ENCODE peak calls at places on chromosomes 6 and 20, in eight cellular contexts. U is stimulated activated CD4-positive, alpha-beta T cell treated with anti-CD3 and anti-CD28 coated beads, TNF-alpha, amount 100 ng/mL, for 4 hours; T is NCI-H1417 treated with DMSO at 0.1 percent for 48 hours; O is Calu3; E is HFF-Myc; I is myocyte; K is Panc1; D is T-helper 17 cell. H is an unnamed sample.
A peak's percentile ranks its signal among the peaks of the same experiment; 100 is the strongest.

GRCh38 chr6:126107475-126108121 is 121.3 kb downstream of the TRMT11 start:
- DNase-seq in D (no peak), K (no peak), T (no peak), I (peak; percentile 6), E (no peak), U (no peak), O (no peak), H (no peak)

GRCh38 chr6:106141441-106142237 is 55.5 kb downstream of the PRDM1 start:
- DNase-seq in T (no peak), U (no peak), I (peak; percentile 37), O (no peak), D (no peak), K (no peak), E (no peak), H (no peak)

GRCh38 chr6:127606131-127606562 is 29.2 kb downstream of the C6orf58 start:
- DNase-seq in O (peak; percentile 5), I (peak; percentile 50), U (no peak), D (no peak), K (no peak), T (no peak), E (peak; percentile 11), H (peak; percentile 17)

GRCh38 chr6:3713266-3713665 is 38.2 kb downstream of the PXDC1 start:
- DNase-seq in T (no peak), I (no peak), E (no peak), K (no peak), O (no peak), D (no peak), U (no peak), H (no peak)

GRCh38 chr20:53795170-53795569 is 201.5 kb upstream of the ZNF217 start:
- DNase-seq in K (no peak), U (no peak), T (no peak), D (no peak), E (no peak), I (no peak), O (no peak), H (no peak)

GRCh38 chr6:143157146-143157545 is 96.5 kb downstream of the AIG1 start:
- DNase-seq in E (no peak), O (no peak), I (no peak), T (no peak), D (no peak), U (no peak), K (no peak), H (peak; percentile 19)

GRCh38 chr20:25544760-25545159 is 40.6 kb downstream of the NINL start:
- DNase-seq in T (no peak), U (no peak), I (no peak), O (no peak), K (no peak), D (no peak), E (no peak), H (no peak)

GRCh38 chr6:8102122-8102958 is at the start of gene EEF1E1:
- DNase-seq in K (no peak), O (peak; percentile 86), I (peak; percentile 97), D (peak; percentile 96), T (peak; percentile 73), E (peak; percentile 81), U (peak; percentile 99), H (peak; percentile 92)

GRCh38 chr6:157386023-157386422 is 5.0 kb downstream of the ZDHHC14 start:
- DNase-seq in K (no peak), U (no peak), T (no peak), I (no peak), D (no peak), E (no peak), O (no peak), H (no peak)

GRCh38 chr20:14355791-14356190 is 18.4 kb upstream of the FLRT3 start:
- DNase-seq in T (no peak), U (no peak), O (no peak), K (no peak), I (no peak), D (no peak), E (no peak), H (no peak)

GRCh38 chr6:148530394-148530923 is 187.8 kb downstream of the SASH1 start:
- DNase-seq in D (no peak), O (no peak), T (no peak), E (no peak), K (no peak), I (peak; percentile 71), U (no peak), H (no peak)

GRCh38 chr20:35953411-35954199 is 697 bp downstream of the SCAND1 start:
- DNase-seq in K (no peak), D (peak; percentile 66), E (no peak), I (no peak), O (peak; percentile 59), U (peak; percentile 35), T (no peak), H (peak; percentile 75)

GRCh38 chr20:61521680-61522420 is 269.8 kb downstream of the CDH4 start:
- DNase-seq in K (no peak), U (no peak), O (no peak), E (no peak), T (no peak), I (no peak), D (no peak), H (no peak)

GRCh38 chr6:7230956-7231713 is 81.9 kb downstream of the SSR1 start:
- DNase-seq in D (no peak), I (no peak), O (no peak), E (no peak), T (no peak), K (no peak), U (no peak), H (no peak)

GRCh38 chr20:61525781-61526431 is 273.8 kb downstream of the CDH4 start:
- DNase-seq in I (no peak), U (no peak), O (no peak), E (no peak), D (no peak), T (no peak), K (no peak), H (no peak)